ENCODE peak calls at places on chromosomes 13 and 19, in six cellular contexts. H is Panc1, I is GM12878, S is GM23338, O is K562, G is upper lobe of left lung. T is an unnamed sample.

GRCh38 chr13:77262198-77262597 is 64.7 kb downstream of the MYCBP2 start:
- ATAC-seq in H (no peak), G (no peak), O (no peak), I (no peak), S (no peak), T (no peak)

GRCh38 chr19:1253514-1254080 is 5.2 kb downstream of the MIDN start:
- ATAC-seq in G (no peak), S (no peak), I (no peak), O (peak), H (no peak), T (peak)

GRCh38 chr13:79382545-79383275 is 23.3 kb downstream of the RBM26 start:
- ATAC-seq in H (no peak), I (peak), G (no peak), S (no peak), O (peak), T (no peak)

GRCh38 chr19:3520166-3521103 is 14.3 kb downstream of the FZR1 start:
- ATAC-seq in H (peak), S (peak), O (peak), I (no peak), G (no peak), T (no peak)

GRCh38 chr13:40565282-40566148 is 100.9 kb downstream of the FOXO1 start:
- ATAC-seq in S (no peak), G (no peak), H (no peak), O (no peak), I (peak), T (no peak)

GRCh38 chr13:20126460-20127262 is 34.2 kb downstream of the GJA3 start:
- ATAC-seq in S (no peak), I (no peak), O (no peak), G (no peak), H (no peak), T (no peak)

GRCh38 chr13:44854264-44855060 is 134.8 kb downstream of the NUFIP1 start:
- ATAC-seq in G (peak), H (no peak), I (no peak), S (no peak), O (no peak), T (peak)

GRCh38 chr19:48398329-48399235 is 5.1 kb downstream of the GRIN2D start:
- ATAC-seq in S (peak), O (peak), G (peak), I (peak), H (peak), T (peak)

GRCh38 chr13:99984134-99984462 is 2.5 kb downstream of the ZIC2 start:
- ATAC-seq in I (no peak), O (no peak), S (no peak), G (no peak), H (no peak), T (no peak)

GRCh38 chr13:74168263-74168675 is 34.1 kb upstream of the KLF12 start:
- ATAC-seq in H (no peak), S (no peak), O (no peak), G (no peak), I (no peak), T (no peak)

GRCh38 chr19:6238643-6239281 is 41.0 kb downstream of the MLLT1 start:
- ATAC-seq in H (no peak), O (peak), G (no peak), I (no peak), S (no peak), T (peak)

GRCh38 chr19:49119411-49120324 is at the start of gene PPFIA3:
- ATAC-seq in S (peak), H (peak), O (peak), I (no peak), G (peak), T (peak)

GRCh38 chr13:75425216-75426009 is 56.6 kb downstream of the TBC1D4 start:
- ATAC-seq in O (no peak), I (peak), H (no peak), G (no peak), S (no peak), T (no peak)

GRCh38 chr19:1230585-1231489 is 7.0 kb downstream of the CBARP start:
- ATAC-seq in H (no peak), O (peak), G (no peak), S (peak), I (no peak), T (no peak)

GRCh38 chr13:39379667-39380655 is 223.0 kb downstream of the LHFPL6 start:
- ATAC-seq in G (no peak), H (no peak), S (no peak), I (peak), O (no peak), T (no peak)

GRCh38 chr13:75302031-75302430 is 179.9 kb downstream of the TBC1D4 start:
- ATAC-seq in I (no peak), G (no peak), H (no peak), S (no peak), O (no peak), T (no peak)

GRCh38 chr19:7112675-7113074 is 43.2 kb downstream of the ZNF557 start:
- ATAC-seq in H (no peak), S (no peak), O (no peak), I (no peak), G (no peak), T (no peak)

GRCh38 chr19:10104665-10105221 is 1.4 kb upstream of the PPAN start:
- ATAC-seq in I (peak), G (no peak), H (no peak), S (no peak), O (peak), T (no peak)

GRCh38 chr13:74316531-74316930 is 182.3 kb upstream of the KLF12 start:
- ATAC-seq in S (no peak), G (no peak), H (no peak), O (no peak), I (no peak), T (no peak)

GRCh38 chr13:73578251-73578875 is 519.6 kb downstream of the KLF5 start:
- ATAC-seq in H (no peak), I (no peak), S (no peak), G (no peak), O (no peak), T (no peak)

GRCh38 chr13:74068471-74068870 is 65.7 kb downstream of the KLF12 start:
- ATAC-seq in O (no peak), I (no peak), S (no peak), H (no peak), G (no peak), T (no peak)

GRCh38 chr13:42270857-42271215 is 1.1 kb upstream of the AKAP11 start:
- ATAC-seq in H (no peak), G (no peak), I (no peak), S (no peak), O (no peak), T (no peak)

GRCh38 chr19:4800591-4801081 is 9.1 kb downstream of the FEM1A start:
- ATAC-seq in I (no peak), O (no peak), S (no peak), G (peak), H (no peak), T (no peak)

DNA sequence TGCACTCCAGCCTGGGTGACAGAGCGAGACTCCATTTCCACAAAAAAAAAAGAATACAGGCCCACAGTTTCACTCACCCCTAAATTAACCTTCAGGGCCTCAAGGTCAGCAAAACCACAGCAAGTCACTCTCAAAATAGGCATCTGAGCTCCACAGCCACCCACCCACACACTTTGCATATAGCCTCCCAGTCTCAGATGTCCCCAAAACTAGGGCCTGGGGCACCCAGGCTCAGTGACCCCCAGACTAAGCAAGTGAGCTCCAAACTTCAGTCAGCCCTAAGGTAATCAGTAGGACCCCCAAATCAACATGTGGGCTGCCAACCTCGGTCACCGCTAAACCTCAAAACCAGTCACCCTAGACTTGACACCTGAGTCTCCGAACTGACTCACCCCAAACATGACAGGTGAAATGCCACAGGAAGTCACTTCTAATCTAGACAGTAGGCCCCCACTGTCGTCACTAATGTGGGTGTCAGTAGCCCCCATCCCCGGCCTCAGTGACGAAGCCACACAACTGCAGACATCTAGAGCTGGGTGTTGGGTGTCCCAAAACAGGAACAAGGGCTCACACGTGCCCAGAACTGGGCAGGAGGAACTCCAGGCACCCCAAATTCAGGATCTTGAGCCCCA is 13.9 kb downstream of the RABAC1 start:
- ATAC-seq in S (no peak), I (peak), H (no peak), G (peak), O (no peak), T (no peak)
- TF ChIP-seq POLR2AphosphoS5 in S (no peak), I (peak), H (no peak), G (peak), O (no peak), T (no peak)

GRCh38 chr19:56108447-56109195 is 12.5 kb downstream of the ZNF787 start:
- ATAC-seq in S (no peak), I (no peak), O (no peak), H (no peak), G (no peak), T (no peak)
- TF ChIP-seq POLR2AphosphoS5 in S (no peak), I (no peak), O (no peak), H (no peak), G (no peak), T (no peak)

DNA sequence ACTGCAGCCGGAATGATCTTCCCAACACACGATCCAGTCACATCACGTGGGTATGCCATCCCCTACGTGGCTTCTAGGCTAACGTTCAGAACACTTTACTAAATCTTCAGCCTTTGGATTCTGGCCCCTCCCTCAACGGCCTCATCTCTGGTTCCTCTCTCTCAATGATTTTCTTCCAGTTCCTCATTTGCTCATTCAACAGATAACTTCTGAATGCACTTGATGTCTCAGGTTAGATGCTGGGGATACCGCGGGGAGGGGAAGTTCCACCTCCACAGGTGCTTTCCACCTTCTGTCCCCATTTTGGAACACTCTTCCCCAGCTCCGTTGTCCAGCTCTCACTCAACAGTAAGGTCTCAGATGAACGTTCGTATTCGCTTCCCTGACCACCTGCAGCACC is 66.1 kb downstream of the ATP7B start:
- ATAC-seq in H (no peak), I (peak), G (no peak), S (no peak), O (no peak), T (no peak)
- TF ChIP-seq POLR2AphosphoS5 in H (no peak), I (no peak), G (no peak), S (no peak), O (no peak), T (no peak)

GRCh38 chr13:97354808-97355207 is 79.2 kb upstream of the RAP2A start:
- ATAC-seq in H (no peak), O (no peak), S (no peak), I (no peak), G (no peak), T (no peak)
- TF ChIP-seq POLR2AphosphoS5 in H (no peak), O (no peak), S (no peak), I (no peak), G (no peak), T (no peak)